ENCODE peak calls at places on chromosomes 16 and 17, in ten cellular contexts. W is PC-3; Z is adrenal gland; I is PC-9; Y is HCT116; K is OCI-LY7; H is IMR-90; N is CD8-positive, alpha-beta T cell; M is psoas muscle; R is H9. V is an unnamed sample. For H3K9me3, the result is how much of the 10 kb centered on the place peaks cover.

GRCh38 chr17:50532452-50533024 is at the start of gene EPN3:
- DNase-seq in W (peak), Z (peak), I (peak), Y (peak), K (no peak), H (no peak), N (no peak), M (no peak), R (peak), V (no peak)

GRCh38 chr17:30921544-30922196 is at the start of gene ADAP2:
- DNase-seq in W (peak), Z (peak), I (no peak), Y (peak), K (peak), H (no peak), N (no peak), M (peak), R (peak), V (no peak)

GRCh38 chr16:3249451-3249850 is 7.0 kb downstream of the MEFV start:
- DNase-seq in W (no peak), Z (no peak), I (no peak), Y (no peak), K (no peak), H (no peak), N (no peak), M (no peak), R (no peak), V (no peak)

GRCh38 chr17:66337866-66338472 is 35.6 kb downstream of the PRKCA start:
- DNase-seq in W (no peak), Z (no peak), I (no peak), Y (no peak), K (no peak), H (no peak), N (no peak), M (no peak), R (no peak), V (no peak)

GRCh38 chr16:82580293-82580900 is 46.4 kb upstream of the CDH13 start:
- DNase-seq in W (peak), Z (no peak), I (no peak), Y (peak), K (peak), H (no peak), N (no peak), M (no peak), R (no peak), V (no peak)

GRCh38 chr17:58660621-58661020 is 31.2 kb downstream of the TEX14 start:
- DNase-seq in W (no peak), Z (no peak), I (no peak), Y (no peak), K (no peak), H (no peak), N (no peak), M (no peak), R (no peak), V (no peak)

GRCh38 chr17:45828171-45829133 is 16.2 kb upstream of the SPPL2C start:
- DNase-seq in W (peak), Z (no peak), I (no peak), Y (no peak), K (no peak), H (no peak), N (no peak), M (no peak), R (no peak), V (no peak)

GRCh38 chr16:11913425-11914079 is 2.2 kb downstream of the GSPT1 start:
- DNase-seq in W (peak), Z (no peak), I (peak), Y (no peak), K (no peak), H (peak), N (no peak), M (no peak), R (no peak), V (peak)

GRCh38 chr16:88665570-88665969 is 2.7 kb upstream of the MVD start:
- DNase-seq in W (no peak), Z (no peak), I (no peak), Y (no peak), K (no peak), H (no peak), N (no peak), M (no peak), R (no peak), V (no peak)

GRCh38 chr17:4479982-4480751 is 18.5 kb upstream of the SPNS2 start:
- DNase-seq in W (no peak), Z (no peak), I (no peak), Y (no peak), K (no peak), H (no peak), N (no peak), M (no peak), R (no peak), V (no peak)

GRCh38 chr17:83173180-83173996 is 94.0 kb downstream of the METRNL start:
- DNase-seq in W (no peak), Z (no peak), I (no peak), Y (no peak), K (no peak), H (no peak), N (no peak), M (no peak), R (peak), V (no peak)

GRCh38 chr17:39150104-39150634 is 1.3 kb downstream of the PLXDC1 start:
- DNase-seq in W (no peak), Z (no peak), I (no peak), Y (no peak), K (no peak), H (no peak), N (no peak), M (no peak), R (no peak), V (no peak)

GRCh38 chr16:997440-998051 is 16.0 kb downstream of the SOX8 start:
- DNase-seq in W (peak), Z (no peak), I (peak), Y (no peak), K (no peak), H (peak), N (peak), M (no peak), R (peak), V (peak)

GRCh38 chr17:69961488-69962145 is 113.4 kb upstream of the KCNJ16 start:
- DNase-seq in W (peak), Z (peak), I (no peak), Y (no peak), K (peak), H (peak), N (no peak), M (no peak), R (peak), V (no peak)

GRCh38 chr17:75318615-75319222 is 29.5 kb upstream of the SLC25A19 start:
- DNase-seq in W (no peak), Z (no peak), I (no peak), Y (no peak), K (no peak), H (no peak), N (no peak), M (no peak), R (no peak), V (no peak)

GRCh38 chr17:67606896-67607604 is 110.7 kb upstream of the NOL11 start:
- DNase-seq in W (no peak), Z (peak), I (no peak), Y (no peak), K (no peak), H (no peak), N (no peak), M (no peak), R (no peak), V (no peak)

GRCh38 chr17:50904522-50905459 is 38.6 kb upstream of the TOB1 start:
- DNase-seq in W (peak), Z (no peak), I (peak), Y (no peak), K (peak), H (no peak), N (no peak), M (peak), R (no peak), V (no peak)

GRCh38 chr17:45326566-45326965 is 9.7 kb upstream of the MAP3K14 start:
- DNase-seq in W (no peak), Z (no peak), I (no peak), Y (no peak), K (no peak), H (no peak), N (no peak), M (no peak), R (peak), V (no peak)

GRCh38 chr17:80198144-80198661 is 21.9 kb downstream of the SGSH start:
- DNase-seq in W (no peak), Z (no peak), I (no peak), Y (no peak), K (no peak), H (no peak), N (no peak), M (no peak), R (peak), V (no peak)

GRCh38 chr16:85245307-85246172 is 133.3 kb upstream of the CIBAR2 start:
- DNase-seq in W (peak), Z (peak), I (no peak), Y (peak), K (peak), H (peak), N (peak), M (peak), R (peak), V (peak)

GRCh38 chr17:36839256-36839655 is 98.0 kb upstream of the LHX1 start:
- DNase-seq in W (no peak), Z (no peak), I (no peak), Y (no peak), K (no peak), H (no peak), N (no peak), M (no peak), R (no peak), V (no peak)

GRCh38 chr17:83180264-83180995 is 101.0 kb downstream of the METRNL start:
- DNase-seq in W (no peak), Z (no peak), I (no peak), Y (no peak), K (no peak), H (no peak), N (no peak), M (no peak), R (no peak), V (no peak)

GRCh38 chr17:4304417-4305027 is 40.7 kb upstream of the ANKFY1 start:
- DNase-seq in W (peak), Z (peak), I (no peak), Y (peak), K (peak), H (peak), N (peak), M (no peak), R (no peak), V (no peak)

GRCh38 chr16:31130336-31130812 is 5.2 kb downstream of the PRSS8 start:
- DNase-seq in W (no peak), Z (no peak), I (no peak), Y (no peak), K (no peak), H (no peak), N (no peak), M (no peak), R (no peak), V (no peak)

GRCh38 chr17:6554871-6555330 is 1.5 kb downstream of the PITPNM3 start:
- DNase-seq in W (peak), Z (peak), I (no peak), Y (no peak), K (no peak), H (no peak), N (no peak), M (no peak), R (peak), V (no peak)

GRCh38 chr16:9090101-9090959 is 1.1 kb upstream of the HAPSTR1 start:
- DNase-seq in W (peak), Z (peak), I (no peak), Y (no peak), K (peak), H (no peak), N (peak), M (peak), R (peak), V (peak)

GRCh38 chr17:43351686-43352085 is 47.1 kb upstream of the ARL4D start:
- DNase-seq in W (peak), Z (no peak), I (no peak), Y (no peak), K (no peak), H (no peak), N (no peak), M (no peak), R (no peak), V (no peak)

GRCh38 chr17:43350888-43351361 is 47.9 kb upstream of the ARL4D start:
- DNase-seq in W (no peak), Z (peak), I (no peak), Y (no peak), K (no peak), H (no peak), N (no peak), M (no peak), R (no peak), V (no peak)

GRCh38 chr17:43349142-43349541 is 49.7 kb upstream of the ARL4D start:
- DNase-seq in W (no peak), Z (no peak), I (no peak), Y (no peak), K (no peak), H (no peak), N (no peak), M (no peak), R (no peak), V (no peak)

GRCh38 chr17:43353364-43353763 is 45.4 kb upstream of the ARL4D start:
- DNase-seq in W (no peak), Z (no peak), I (no peak), Y (no peak), K (no peak), H (no peak), N (no peak), M (no peak), R (no peak), V (no peak)

DNA sequence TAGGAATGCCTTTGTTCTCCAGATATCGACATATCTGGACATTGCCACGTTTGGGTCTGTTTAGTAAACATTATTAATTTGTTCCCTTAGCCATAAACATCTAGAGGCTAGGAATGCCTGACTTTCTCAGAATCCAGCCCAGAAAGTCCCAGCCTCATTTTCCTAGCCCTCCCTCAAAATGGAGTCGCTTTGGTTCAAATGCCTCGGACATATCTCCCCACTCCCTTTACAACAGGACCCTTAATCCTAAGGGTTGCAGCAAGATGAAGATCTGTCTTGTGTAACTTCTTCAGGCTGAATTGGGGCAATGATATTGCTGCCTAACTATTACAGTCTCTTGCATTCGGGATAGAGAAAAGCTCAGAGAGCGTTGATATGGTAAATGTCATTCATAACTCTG is 46.2 kb upstream of the ARL4D start:
- DNase-seq in W (no peak), Z (no peak), I (no peak), Y (no peak), K (no peak), H (no peak), N (no peak), M (no peak), R (no peak), V (no peak)
- H3K9me3 ChIP-seq in W (under half), Z (under half), I (under half), Y (under half), K (under half), H (under half), N (under half), M (under half), R (under half), V (under half)

DNA sequence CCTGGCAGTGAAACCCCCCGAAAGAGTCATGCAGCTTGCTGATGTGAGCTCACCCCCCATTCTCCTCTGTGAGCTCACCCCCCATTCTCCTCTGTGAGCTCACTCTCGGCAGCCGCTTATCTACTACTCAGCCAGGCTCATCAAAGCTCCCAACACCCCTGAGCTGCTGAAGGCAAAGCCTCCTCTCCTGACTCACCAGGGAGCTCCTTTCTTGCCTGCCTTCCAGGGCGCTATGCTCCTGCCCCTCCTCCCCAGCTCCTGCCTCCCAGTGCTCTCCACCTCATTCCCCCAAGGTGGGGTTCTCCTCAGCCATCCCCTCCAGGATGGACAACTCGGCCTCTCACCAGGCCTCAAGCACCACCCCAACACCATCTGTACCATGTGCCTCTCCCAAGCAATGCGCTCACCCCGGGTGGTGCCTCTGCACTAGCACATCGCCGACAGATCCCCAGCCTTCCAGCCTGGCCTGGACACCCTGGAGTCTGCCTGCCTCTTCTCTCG is 27.7 kb upstream of the FAAP100 start:
- DNase-seq in W (no peak), Z (peak), I (no peak), Y (no peak), K (no peak), H (peak), N (no peak), M (no peak), R (peak), V (no peak)
- H3K27ac ChIP-seq in W (no peak), Z (no peak), I (no peak), Y (no peak), K (no peak), H (no peak), N (no peak), M (no peak), R (no peak), V (no peak)

DNA sequence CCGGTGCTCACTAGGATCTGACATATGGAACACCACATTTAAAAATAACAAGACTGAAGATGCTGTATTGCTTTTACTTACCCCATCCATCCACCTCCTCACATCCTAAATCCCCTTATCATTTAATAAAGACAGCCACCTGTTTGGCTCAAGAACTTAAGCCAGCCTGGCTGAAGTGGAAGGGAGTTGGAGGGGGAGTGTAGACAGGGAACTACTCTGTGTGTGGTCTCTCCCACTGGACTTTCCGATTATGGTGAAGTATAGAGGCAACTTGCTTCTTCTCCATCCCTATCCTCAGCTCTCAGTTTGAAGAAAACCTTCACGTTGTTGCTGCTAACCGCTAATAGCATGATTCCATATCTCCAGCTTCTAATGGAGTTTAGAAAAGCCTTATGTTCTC is 313.4 kb downstream of the CDH11 start:
- DNase-seq in W (no peak), Z (no peak), I (no peak), Y (no peak), K (no peak), H (no peak), N (no peak), M (no peak), R (no peak), V (no peak)
- H3K9me3 ChIP-seq in W (under half), Z (under half), I (under half), Y (under half), K (under half), H (under half), N (under half), M (under half), R (under half), V (under half)

GRCh38 chr17:47897561-47897960 is 1.5 kb downstream of the SP2 start:
- DNase-seq in W (no peak), Z (no peak), I (no peak), Y (no peak), K (no peak), H (no peak), N (no peak), M (no peak), R (no peak), V (no peak)
- H3K27ac ChIP-seq in W (no peak), Z (no peak), I (peak), Y (peak), K (no peak), H (no peak), N (no peak), M (peak), R (no peak), V (peak)

GRCh38 chr16:60485877-60486489 is 1550.3 kb downstream of the CDH8 start:
- DNase-seq in W (no peak), Z (no peak), I (no peak), Y (no peak), K (no peak), H (no peak), N (no peak), M (no peak), R (no peak), V (no peak)
- H3K9me3 ChIP-seq in W (under half), Z (under half), I (under half), Y (under half), K (under half), H (under half), N (under half), M (under half), R (under half), V (under half)

GRCh38 chr17:73283841-73284282 is 22.2 kb upstream of the CPSF4L start:
- DNase-seq in W (no peak), Z (no peak), I (no peak), Y (no peak), K (no peak), H (no peak), N (no peak), M (no peak), R (peak), V (no peak)
- H3K27ac ChIP-seq in W (no peak), Z (peak), I (no peak), Y (no peak), K (no peak), H (no peak), N (no peak), M (no peak), R (no peak), V (no peak)

GRCh38 chr16:60640038-60640437 is 1396.2 kb downstream of the CDH8 start:
- DNase-seq in W (no peak), Z (no peak), I (no peak), Y (no peak), K (no peak), H (no peak), N (no peak), M (no peak), R (no peak), V (no peak)
- H3K9me3 ChIP-seq in W (under half), Z (under half), I (under half), Y (under half), K (under half), H (under half), N (under half), M (under half), R (under half), V (under half)